ENCODE peak calls at places on chromosomes 3 and 15, in eight cellular contexts. H, Y, P, E, Z, F, B and R are unnamed samples.

GRCh38 chr3:17588422-17588821 is 154.0 kb downstream of the TBC1D5 start:
- DNase-seq in H (no peak), Y (no peak), P (no peak), E (no peak), Z (no peak), F (no peak), B (no peak), R (no peak)

GRCh38 chr3:134809412-134810051 is 14.5 kb downstream of the EPHB1 start:
- DNase-seq in H (peak), Y (no peak), P (no peak), E (peak), Z (no peak), F (no peak), B (no peak), R (no peak)

GRCh38 chr3:46422617-46423016 is 15.6 kb downstream of the CCRL2 start:
- DNase-seq in H (peak), Y (no peak), P (no peak), E (no peak), Z (no peak), F (no peak), B (no peak), R (no peak)

GRCh38 chr3:105598047-105598796 is 231.5 kb downstream of the ALCAM start:
- DNase-seq in H (no peak), Y (no peak), P (no peak), E (no peak), Z (no peak), F (no peak), B (no peak), R (no peak)

GRCh38 chr15:66405007-66405406 is 18.3 kb downstream of the MAP2K1 start:
- DNase-seq in H (no peak), Y (no peak), P (no peak), E (no peak), Z (no peak), F (no peak), B (no peak), R (no peak)

GRCh38 chr3:118244761-118245160 is 789.9 kb downstream of the IGSF11 start:
- DNase-seq in H (no peak), Y (no peak), P (no peak), E (no peak), Z (no peak), F (no peak), B (no peak), R (no peak)

GRCh38 chr15:94066811-94067210 is 164.6 kb upstream of the MCTP2 start:
- DNase-seq in H (no peak), Y (no peak), P (no peak), E (no peak), Z (no peak), F (no peak), B (no peak), R (no peak)

GRCh38 chr3:155064920-155065319 is 15.2 kb upstream of the MME start:
- DNase-seq in H (no peak), Y (no peak), P (no peak), E (no peak), Z (no peak), F (no peak), B (no peak), R (no peak)

GRCh38 chr3:161104561-161105551 is at the start of gene B3GALNT1:
- DNase-seq in H (peak), Y (peak), P (peak), E (peak), Z (peak), F (peak), B (no peak), R (peak)

GRCh38 chr15:68204776-68205557 is at the start of gene CALML4:
- DNase-seq in H (no peak), Y (peak), P (peak), E (peak), Z (peak), F (no peak), B (no peak), R (no peak)

GRCh38 chr3:55511895-55512585 is 24.9 kb upstream of the WNT5A start:
- DNase-seq in H (no peak), Y (no peak), P (no peak), E (no peak), Z (no peak), F (no peak), B (no peak), R (no peak)

GRCh38 chr15:27707216-27707710 is 391.9 kb downstream of the OCA2 start:
- DNase-seq in H (no peak), Y (no peak), P (no peak), E (no peak), Z (no peak), F (no peak), B (no peak), R (no peak)

GRCh38 chr3:8842293-8842692 is 72.9 kb upstream of the OXTR start:
- DNase-seq in H (no peak), Y (no peak), P (no peak), E (no peak), Z (no peak), F (no peak), B (no peak), R (no peak)

GRCh38 chr3:55692958-55693558 is 206.0 kb upstream of the WNT5A start:
- DNase-seq in H (no peak), Y (no peak), P (no peak), E (no peak), Z (no peak), F (no peak), B (no peak), R (no peak)

GRCh38 chr15:82995938-82996337 is 9.9 kb downstream of the RAMAC start:
- DNase-seq in H (no peak), Y (no peak), P (no peak), E (no peak), Z (no peak), F (no peak), B (no peak), R (no peak)

GRCh38 chr3:125150525-125151436 is 61.8 kb downstream of the SLC12A8 start:
- DNase-seq in H (peak), Y (peak), P (peak), E (peak), Z (no peak), F (no peak), B (no peak), R (peak)

GRCh38 chr3:134084230-134084950 is 54.7 kb upstream of the SLCO2A1 start:
- DNase-seq in H (no peak), Y (no peak), P (no peak), E (no peak), Z (no peak), F (no peak), B (no peak), R (no peak)

GRCh38 chr15:40115670-40116093 is 7.0 kb upstream of the BMF start:
- DNase-seq in H (no peak), Y (peak), P (peak), E (peak), Z (no peak), F (no peak), B (no peak), R (peak)

GRCh38 chr3:62207197-62207596 is 166.2 kb downstream of the FEZF2 start:
- DNase-seq in H (no peak), Y (no peak), P (no peak), E (no peak), Z (no peak), F (no peak), B (no peak), R (no peak)

GRCh38 chr3:59069838-59070237 is 20.0 kb upstream of the CFAP20DC start:
- DNase-seq in H (no peak), Y (no peak), P (no peak), E (no peak), Z (no peak), F (no peak), B (no peak), R (peak)

GRCh38 chr3:59769132-59769531 is 719.3 kb upstream of the CFAP20DC start:
- DNase-seq in H (no peak), Y (no peak), P (no peak), E (no peak), Z (no peak), F (no peak), B (no peak), R (no peak)

GRCh38 chr3:168141405-168141993 is 45.8 kb upstream of the GOLIM4 start:
- DNase-seq in H (no peak), Y (no peak), P (no peak), E (no peak), Z (no peak), F (no peak), B (no peak), R (no peak)

GRCh38 chr3:156617781-156618180 is 56.6 kb upstream of the TIPARP start:
- DNase-seq in H (no peak), Y (no peak), P (no peak), E (no peak), Z (no peak), F (no peak), B (no peak), R (no peak)

GRCh38 chr3:51703026-51703775 is 3.7 kb upstream of the GRM2 start:
- DNase-seq in H (no peak), Y (no peak), P (no peak), E (peak), Z (peak), F (peak), B (no peak), R (no peak)

GRCh38 chr3:29385056-29385455 is 104.2 kb downstream of the RBMS3 start:
- DNase-seq in H (no peak), Y (no peak), P (no peak), E (no peak), Z (no peak), F (no peak), B (no peak), R (no peak)

GRCh38 chr3:73623996-73624362 is 762 bp downstream of the PDZRN3 start:
- DNase-seq in H (no peak), Y (peak), P (peak), E (peak), Z (peak), F (no peak), B (no peak), R (no peak)

GRCh38 chr15:29681486-29681845 is 140.8 kb downstream of the TJP1 start:
- DNase-seq in H (no peak), Y (no peak), P (no peak), E (no peak), Z (no peak), F (no peak), B (no peak), R (no peak)

GRCh38 chr3:149739396-149739795 is 12.9 kb downstream of the COMMD2 start:
- DNase-seq in H (no peak), Y (no peak), P (no peak), E (no peak), Z (no peak), F (no peak), B (no peak), R (no peak)

GRCh38 chr3:149738891-149739290 is 13.4 kb downstream of the COMMD2 start:
- DNase-seq in H (no peak), Y (no peak), P (no peak), E (no peak), Z (no peak), F (no peak), B (no peak), R (no peak)

GRCh38 chr3:149744151-149744550 is 8.1 kb downstream of the COMMD2 start:
- DNase-seq in H (no peak), Y (no peak), P (no peak), E (no peak), Z (no peak), F (no peak), B (no peak), R (no peak)

DNA sequence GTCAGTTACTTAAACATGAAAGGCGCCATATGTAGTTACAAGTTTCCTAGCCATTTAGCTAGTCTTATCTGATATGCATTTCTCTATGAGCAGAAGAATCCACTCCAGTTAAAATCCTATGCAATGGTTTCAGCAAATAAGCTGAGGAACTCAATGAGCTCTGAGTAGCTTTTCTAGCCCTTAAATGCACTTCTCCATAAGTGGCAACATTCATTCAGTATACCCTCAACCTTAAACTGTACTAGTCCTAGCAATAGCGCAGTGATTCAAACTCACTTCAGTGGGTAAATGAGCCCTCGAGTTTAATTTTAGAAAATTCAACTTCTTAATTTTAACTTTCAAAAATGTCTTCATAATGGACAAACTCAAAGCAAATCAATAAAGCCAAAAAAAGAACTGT is 7.7 kb downstream of the COMMD2 start:
- DNase-seq in H (no peak), Y (no peak), P (no peak), E (no peak), Z (no peak), F (no peak), B (no peak), R (no peak)
- TF ChIP-seq CTCF in H (no peak), Y (no peak), P (no peak), E (no peak), Z (no peak), F (no peak), B (no peak), R (no peak)

GRCh38 chr15:51727141-51727897 is 10.1 kb downstream of the LYSMD2 start:
- DNase-seq in H (peak), Y (no peak), P (peak), E (peak), Z (no peak), F (no peak), B (no peak), R (peak)
- TF ChIP-seq CTCF in H (peak), Y (no peak), P (no peak), E (peak), Z (no peak), F (no peak), B (no peak), R (no peak)

GRCh38 chr3:162517110-162517509 is 1020.5 kb downstream of the OTOL1 start:
- DNase-seq in H (no peak), Y (no peak), P (no peak), E (no peak), Z (no peak), F (no peak), B (no peak), R (no peak)
- TF ChIP-seq CTCF in H (no peak), Y (no peak), P (no peak), E (no peak), Z (no peak), F (peak), B (no peak), R (no peak)

GRCh38 chr3:35484939-35485605 is 154.3 kb upstream of the ARPP21 start:
- DNase-seq in H (no peak), Y (no peak), P (no peak), E (no peak), Z (no peak), F (no peak), B (no peak), R (no peak)

GRCh38 chr3:35487396-35487795 is 151.9 kb upstream of the ARPP21 start:
- DNase-seq in H (no peak), Y (no peak), P (no peak), E (no peak), Z (no peak), F (no peak), B (no peak), R (no peak)

GRCh38 chr3:35483131-35483530 is 156.2 kb upstream of the ARPP21 start:
- DNase-seq in H (no peak), Y (no peak), P (no peak), E (no peak), Z (no peak), F (no peak), B (no peak), R (no peak)

DNA sequence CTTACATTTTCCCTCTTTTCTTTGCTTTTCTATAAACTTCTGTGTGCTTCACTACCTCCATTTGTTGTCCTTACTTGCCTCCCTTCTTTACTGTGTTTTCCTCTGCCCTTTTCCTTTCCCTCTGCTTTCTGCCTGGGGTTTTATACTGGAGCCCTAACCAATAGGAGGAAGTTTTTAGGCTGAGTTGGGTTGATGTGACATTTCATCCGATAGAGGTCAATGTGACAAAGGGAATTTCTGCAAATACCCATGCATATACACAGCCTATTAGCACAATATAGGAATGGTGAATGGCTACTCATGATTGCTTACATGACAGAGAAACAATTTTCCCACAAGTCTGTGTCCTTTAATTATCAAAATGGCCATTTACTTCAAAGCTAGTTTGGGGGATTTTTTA is 153.0 kb upstream of the ARPP21 start:
- DNase-seq in H (no peak), Y (no peak), P (no peak), E (peak), Z (no peak), F (no peak), B (no peak), R (no peak)
- TF ChIP-seq CTCF in H (no peak), Y (no peak), P (no peak), E (no peak), Z (no peak), F (no peak), B (no peak), R (no peak)

DNA sequence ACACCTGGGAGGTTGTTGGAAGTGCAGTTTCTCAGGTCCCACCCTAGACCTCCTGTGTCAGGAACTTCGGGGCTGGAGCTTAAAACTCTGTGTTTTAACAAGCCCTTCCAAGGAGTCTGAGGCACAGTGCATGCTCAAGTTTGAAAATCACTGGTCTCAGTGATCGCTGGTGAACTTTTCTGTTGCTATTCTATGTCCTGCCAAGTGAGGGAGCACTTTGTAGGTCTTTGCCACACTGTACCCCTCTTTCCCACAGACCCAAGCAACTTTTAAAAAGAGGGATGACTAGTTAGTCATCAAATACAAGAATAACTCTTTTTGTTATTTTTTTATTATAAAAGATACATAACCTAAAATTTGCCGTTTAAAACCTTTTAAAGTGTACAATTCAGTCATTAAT is 133.7 kb downstream of the AGBL1 start:
- DNase-seq in H (no peak), Y (no peak), P (no peak), E (peak), Z (no peak), F (no peak), B (no peak), R (no peak)
- TF ChIP-seq CTCF in H (no peak), Y (no peak), P (no peak), E (peak), Z (no peak), F (no peak), B (no peak), R (no peak)

GRCh38 chr3:159731254-159731653 is 257.4 kb upstream of the IL12A start:
- DNase-seq in H (no peak), Y (no peak), P (no peak), E (no peak), Z (no peak), F (no peak), B (no peak), R (no peak)

GRCh38 chr3:159727506-159727905 is 261.1 kb upstream of the IL12A start:
- DNase-seq in H (no peak), Y (no peak), P (no peak), E (no peak), Z (no peak), F (no peak), B (no peak), R (no peak)

GRCh38 chr3:159734681-159735080 is 254.0 kb upstream of the IL12A start:
- DNase-seq in H (no peak), Y (no peak), P (no peak), E (no peak), Z (no peak), F (no peak), B (no peak), R (no peak)

GRCh38 chr3:159733194-159733860 is 255.3 kb upstream of the IL12A start:
- DNase-seq in H (no peak), Y (no peak), P (no peak), E (no peak), Z (no peak), F (no peak), B (no peak), R (no peak)

GRCh38 chr3:159732172-159733111 is 256.2 kb upstream of the IL12A start:
- DNase-seq in H (no peak), Y (peak), P (no peak), E (peak), Z (no peak), F (no peak), B (no peak), R (no peak)
- TF ChIP-seq CTCF in H (no peak), Y (no peak), P (no peak), E (peak), Z (no peak), F (peak), B (no peak), R (no peak)

GRCh38 chr3:44525060-44525459 is 29.9 kb upstream of the ZKSCAN7 start:
- DNase-seq in H (no peak), Y (no peak), P (no peak), E (no peak), Z (no peak), F (no peak), B (no peak), R (no peak)

GRCh38 chr3:44530957-44531356 is 24.0 kb upstream of the ZKSCAN7 start:
- DNase-seq in H (no peak), Y (no peak), P (no peak), E (no peak), Z (no peak), F (no peak), B (no peak), R (no peak)

GRCh38 chr3:44529927-44530326 is 25.1 kb upstream of the ZKSCAN7 start:
- DNase-seq in H (peak), Y (no peak), P (peak), E (peak), Z (no peak), F (no peak), B (no peak), R (peak)
- TF ChIP-seq CTCF in H (peak), Y (no peak), P (no peak), E (peak), Z (no peak), F (peak), B (no peak), R (peak)

DNA sequence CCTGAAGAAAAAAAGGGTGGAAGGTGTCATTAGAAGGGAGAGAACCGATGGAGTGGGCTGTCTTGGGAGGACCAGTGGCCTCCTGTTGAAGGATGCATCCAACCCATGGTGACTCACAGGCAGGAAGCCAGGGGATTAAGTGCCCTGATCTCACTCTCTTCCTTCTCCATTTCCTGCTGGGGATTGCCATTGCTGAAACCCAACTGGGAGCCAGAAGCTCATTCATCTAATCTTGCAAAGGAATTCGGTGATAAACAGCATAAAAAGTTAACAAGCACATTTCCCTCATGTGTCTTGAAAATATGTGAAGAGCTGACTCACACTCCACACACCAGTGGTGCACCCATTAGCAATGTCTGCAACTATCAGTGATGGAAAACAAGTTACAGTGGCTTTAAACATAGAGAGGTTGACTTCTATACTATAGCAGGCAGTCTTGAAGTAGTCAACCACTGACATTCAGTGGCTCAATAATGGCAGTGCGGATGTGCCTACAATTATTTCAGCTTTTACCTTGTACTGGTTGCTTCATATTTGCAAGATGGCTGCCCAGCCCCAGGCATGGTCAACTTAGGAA is 12.8 kb upstream of the CSRNP1 start:
- DNase-seq in H (peak), Y (no peak), P (no peak), E (no peak), Z (no peak), F (no peak), B (no peak), R (peak)
- TF ChIP-seq CTCF in H (no peak), Y (no peak), P (no peak), E (no peak), Z (no peak), F (no peak), B (no peak), R (no peak)

DNA sequence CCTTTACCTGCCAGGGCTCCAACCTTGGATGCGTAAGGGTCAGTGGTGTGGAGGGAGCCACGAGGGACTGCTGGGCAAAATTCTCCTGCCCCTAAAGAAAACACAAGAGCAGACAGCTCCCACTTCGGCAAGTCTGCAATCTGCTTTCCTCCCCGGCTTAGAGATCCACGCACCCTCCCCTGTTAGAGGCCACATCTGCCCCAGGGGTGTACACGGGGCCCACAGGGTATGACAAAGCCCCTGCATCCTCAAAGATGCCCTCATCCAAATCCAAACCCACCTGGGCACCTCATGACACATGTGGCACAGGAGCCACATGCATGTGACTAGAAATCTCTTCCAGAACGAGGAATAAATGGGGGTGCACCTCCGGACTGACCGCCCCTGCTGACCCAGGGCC is 25.5 kb downstream of the ZXDC start:
- DNase-seq in H (no peak), Y (no peak), P (no peak), E (no peak), Z (peak), F (no peak), B (no peak), R (no peak)
- TF ChIP-seq CTCF in H (no peak), Y (no peak), P (no peak), E (no peak), Z (no peak), F (no peak), B (no peak), R (no peak)